ENCODE peak calls at places on chromosomes 3 and 15, in five cellular contexts. V is uterus; O is naive thymus-derived CD4-positive, alpha-beta T cell; L is right atrium auricular region; X is OCI-LY7. P is an unnamed sample. For H3K9me3, the result is how much of the 10 kb centered on the place peaks cover.

GRCh38 chr15:56076651-56077050 is 83.2 kb upstream of the NEDD4 start:
- DNase-seq in L (no peak), X (no peak), V (no peak), O (no peak), P (no peak)

GRCh38 chr3:12934431-12934830 is 93.1 kb upstream of the RPL32 start:
- DNase-seq in V (peak), X (no peak), L (peak), O (no peak), P (no peak)

GRCh38 chr3:180804871-180805430 is 107.5 kb upstream of the FXR1 start:
- DNase-seq in X (no peak), L (no peak), V (no peak), O (no peak), P (no peak)

GRCh38 chr3:71332813-71333212 is 250.7 kb downstream of the FOXP1 start:
- DNase-seq in O (no peak), V (no peak), L (no peak), X (no peak), P (no peak)

GRCh38 chr15:34014556-34014955 is 24.4 kb downstream of the AVEN start:
- DNase-seq in O (no peak), L (no peak), V (no peak), X (no peak), P (no peak)

GRCh38 chr3:15380980-15381890 is 46.1 kb downstream of the METTL6 start:
- DNase-seq in O (no peak), V (no peak), X (no peak), L (no peak), P (no peak)

GRCh38 chr3:129305592-129306091 is 27.0 kb downstream of the HMCES start:
- DNase-seq in V (peak), L (peak), O (no peak), X (no peak), P (no peak)

GRCh38 chr15:58771621-58772235 is 626 bp downstream of the MINDY2 start:
- DNase-seq in X (peak), L (no peak), V (peak), O (no peak), P (peak)

GRCh38 chr3:48186993-48187578 is 1.1 kb downstream of the CDC25A start:
- DNase-seq in X (peak), L (no peak), V (no peak), O (no peak), P (no peak)

GRCh38 chr15:93358171-93359036 is 269.4 kb upstream of the RGMA start:
- DNase-seq in O (no peak), V (no peak), L (no peak), X (no peak), P (no peak)

GRCh38 chr15:63274427-63274826 is 3.0 kb upstream of the APH1B start:
- DNase-seq in L (no peak), X (no peak), O (no peak), V (no peak), P (no peak)

GRCh38 chr3:73473578-73474448 is 150.9 kb downstream of the PDZRN3 start:
- DNase-seq in L (no peak), V (no peak), O (no peak), X (no peak), P (no peak)

GRCh38 chr15:21260966-21261395 is 179.3 kb downstream of the POTEB3 start:
- DNase-seq in L (no peak), X (no peak), O (no peak), V (peak), P (no peak)
- H3K9me3 ChIP-seq in L (under half), X (under half), O (under half), V (under half), P (under half)

GRCh38 chr3:16943857-16944256 is 59.1 kb downstream of the PLCL2 start:
- DNase-seq in V (no peak), X (no peak), O (no peak), L (no peak), P (no peak)

GRCh38 chr3:16942955-16943354 is 58.2 kb downstream of the PLCL2 start:
- DNase-seq in O (no peak), V (no peak), L (no peak), X (no peak), P (no peak)

GRCh38 chr3:16937421-16937820 is 52.7 kb downstream of the PLCL2 start:
- DNase-seq in X (no peak), O (no peak), L (no peak), V (no peak), P (no peak)

GRCh38 chr3:16945330-16945729 is 60.6 kb downstream of the PLCL2 start:
- DNase-seq in V (no peak), O (no peak), X (no peak), L (no peak), P (no peak)

GRCh38 chr3:16940769-16941683 is 56.3 kb downstream of the PLCL2 start:
- DNase-seq in L (no peak), V (no peak), O (no peak), X (no peak), P (no peak)
- H3K9me3 ChIP-seq in L (under half), V (under half), O (under half), X (under half), P (under half)

DNA sequence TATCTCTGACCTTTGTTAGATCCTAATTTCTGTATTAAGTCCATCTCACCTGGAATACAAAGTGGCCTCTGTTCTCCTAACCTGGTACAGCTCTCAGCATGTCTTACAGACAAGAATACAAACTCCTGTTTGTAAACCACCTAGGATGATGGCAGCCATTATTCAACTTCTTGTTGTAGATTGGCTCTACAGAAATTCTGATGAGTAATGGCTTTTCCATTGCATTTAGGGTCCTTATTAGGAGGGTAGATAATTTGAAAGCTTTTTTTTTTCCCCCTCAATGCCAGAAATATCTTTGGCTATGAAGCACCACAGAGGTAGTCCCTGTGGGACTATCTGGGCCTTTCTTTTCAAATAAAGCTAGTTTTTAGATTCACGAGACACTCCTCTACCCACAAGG is 9.8 kb downstream of the NR2E3 start:
- DNase-seq in O (no peak), V (no peak), L (no peak), X (no peak), P (no peak)
- H3K9me3 ChIP-seq in O (under half), V (under half), L (under half), X (under half), P (under half)

GRCh38 chr15:100168787-100169186 is 173.0 kb downstream of the ADAMTS17 start:
- DNase-seq in V (no peak), X (no peak), O (no peak), L (no peak), P (no peak)
- H3K9me3 ChIP-seq in V (under half), X (under half), O (under half), L (under half), P (under half)

DNA sequence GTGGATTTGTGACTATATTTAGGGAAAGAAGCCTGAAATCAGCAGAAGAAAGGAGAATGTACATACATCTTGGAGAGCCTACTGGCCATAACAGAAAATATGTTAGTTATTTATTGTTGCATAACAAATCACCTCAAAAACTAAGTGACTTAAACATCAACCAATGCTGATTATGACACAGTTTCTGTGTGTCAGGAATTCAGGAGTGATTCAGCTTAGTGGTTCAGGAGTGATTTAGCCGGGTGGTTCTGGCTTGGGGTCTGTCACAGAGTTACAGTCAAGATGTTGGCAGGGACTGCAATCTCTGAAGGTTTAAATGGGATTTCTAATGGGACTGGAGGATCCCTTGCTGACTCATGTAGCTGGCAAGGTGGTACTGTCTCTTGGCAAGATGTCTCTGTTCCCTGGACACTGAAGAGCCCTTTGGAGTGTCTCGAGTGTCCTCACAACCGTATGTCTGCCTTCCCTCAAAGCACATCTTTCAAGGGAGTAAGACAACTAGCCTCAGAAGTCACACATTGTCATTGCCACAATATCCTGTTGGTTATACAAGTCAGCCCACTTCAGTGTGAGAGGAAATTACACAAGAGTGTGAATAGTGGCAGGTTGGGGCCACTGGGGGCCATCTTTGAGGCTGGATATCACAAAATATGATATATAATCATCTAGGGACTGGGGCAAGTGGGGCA is 248.9 kb downstream of the SV2B start:
- DNase-seq in X (no peak), O (no peak), L (no peak), V (no peak), P (no peak)
- H3K9me3 ChIP-seq in X (under half), O (under half), L (under half), V (under half), P (under half)

DNA sequence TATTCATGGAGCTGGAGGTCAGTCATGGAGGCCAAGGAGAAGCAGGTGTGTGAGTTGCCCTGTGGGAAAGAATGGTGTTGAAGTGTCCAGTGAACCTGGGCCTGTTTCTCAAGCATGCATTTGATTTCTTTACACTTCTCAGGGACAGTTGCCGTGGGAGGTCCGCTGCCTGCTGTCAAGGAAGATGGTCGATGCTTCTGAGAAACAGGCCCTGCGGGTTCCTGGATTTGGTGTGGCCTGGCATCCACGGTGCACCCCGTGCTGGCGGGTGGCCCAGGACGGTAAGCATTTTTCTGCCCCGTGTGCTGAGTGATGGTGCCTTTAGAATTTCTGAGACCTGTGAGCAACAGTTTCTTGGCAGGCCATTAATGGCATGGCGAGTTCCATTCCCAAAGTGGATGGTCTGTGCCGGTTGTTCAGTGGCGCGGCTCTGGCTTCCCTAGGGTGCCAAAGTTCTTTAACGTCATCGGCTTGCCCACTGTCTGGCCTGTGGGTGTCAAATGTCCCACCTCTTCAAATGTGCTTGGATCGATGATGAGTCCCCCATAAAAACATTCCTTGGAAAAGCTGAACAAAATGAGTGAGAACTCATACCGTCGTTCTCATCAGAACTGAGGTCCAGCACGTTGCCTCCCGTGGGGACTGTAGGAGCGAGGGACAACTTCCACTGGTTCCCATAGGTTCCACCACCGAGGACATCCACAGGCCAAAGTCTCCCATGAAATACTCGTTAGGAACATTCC is 107.2 kb downstream of the SNRPN start:
- DNase-seq in O (no peak), X (no peak), V (peak), L (no peak), P (no peak)
- H3K9me3 ChIP-seq in O (half or more), X (under half), V (under half), L (half or more), P (half or more)

GRCh38 chr3:177673105-177673804 is 476.0 kb upstream of the TBL1XR1 start:
- DNase-seq in L (no peak), O (no peak), V (no peak), X (no peak), P (no peak)

GRCh38 chr3:177676947-177677587 is 479.8 kb upstream of the TBL1XR1 start:
- DNase-seq in L (no peak), X (no peak), O (no peak), V (no peak), P (no peak)

GRCh38 chr3:177672252-177672911 is 475.1 kb upstream of the TBL1XR1 start:
- DNase-seq in V (no peak), X (no peak), L (no peak), O (no peak), P (no peak)

GRCh38 chr3:177676148-177676547 is 478.9 kb upstream of the TBL1XR1 start:
- DNase-seq in X (no peak), V (no peak), O (no peak), L (no peak), P (no peak)

GRCh38 chr3:177674186-177674585 is 476.9 kb upstream of the TBL1XR1 start:
- DNase-seq in X (no peak), O (no peak), V (no peak), L (no peak), P (no peak)
- H3K9me3 ChIP-seq in X (under half), O (under half), V (under half), L (under half), P (under half)

DNA sequence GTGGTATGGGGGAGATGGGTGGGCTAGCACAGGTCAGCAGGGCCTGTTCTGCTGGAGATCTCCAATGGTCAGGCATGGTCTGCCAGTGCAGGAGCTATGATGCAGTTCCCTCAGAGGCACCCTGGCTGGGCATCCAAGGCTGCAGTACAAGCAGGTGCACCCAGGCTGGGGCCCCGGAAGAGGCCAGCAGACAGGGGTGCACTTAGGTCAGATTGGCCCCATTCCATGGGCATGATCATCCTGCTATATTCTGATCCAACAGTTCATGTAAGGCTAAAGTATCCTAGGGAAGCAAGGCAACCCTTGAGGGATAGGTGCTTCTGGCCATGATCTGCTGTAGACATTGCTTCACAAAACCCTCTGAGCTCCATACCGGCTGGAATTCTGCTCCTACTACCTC is 53.5 kb downstream of the STRIT1 start:
- DNase-seq in X (no peak), O (no peak), V (no peak), L (no peak), P (no peak)
- H3K9me3 ChIP-seq in X (under half), O (under half), V (under half), L (under half), P (under half)

DNA sequence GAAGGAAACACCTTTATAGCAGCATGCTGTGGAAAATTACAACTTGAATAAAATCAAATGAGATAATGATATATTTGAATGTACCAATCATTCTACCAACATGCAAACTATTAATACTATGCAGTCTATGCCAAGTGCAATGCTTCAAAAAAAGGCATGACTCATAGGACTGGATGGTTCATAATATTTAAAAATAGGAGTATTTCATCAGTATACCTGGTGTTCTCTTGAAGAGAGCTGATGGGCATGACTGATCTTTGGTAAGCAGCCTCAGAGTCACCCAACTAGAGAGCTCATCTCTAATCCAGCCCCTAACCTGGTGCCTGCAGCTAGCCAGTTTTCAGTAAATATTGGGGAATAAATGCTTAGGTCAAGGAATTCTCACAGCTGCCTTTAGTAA is 434.7 kb upstream of the ARRDC4 start:
- DNase-seq in V (no peak), L (no peak), O (no peak), X (no peak), P (no peak)
- H3K9me3 ChIP-seq in V (under half), L (under half), O (under half), X (under half), P (under half)